ENCODE peak calls at places on chromosome 14, in six cellular contexts. E is T-cell; M is activated CD8-positive, alpha-beta T cell treated with anti-CD3 and anti-CD28 coated beads for 36 hours; Q is activated CD4-positive, alpha-beta memory T cell treated with anti-CD3 and anti-CD28 coated beads for 36 hours; H is MV-4-11; P is cardiac fibroblast. F is an unnamed sample.

GRCh38 chr14:72451081-72451972 is 442.6 kb downstream of the DPF3 start:
- DNase-seq in E (no peak), H (peak), Q (peak), P (no peak), M (peak), F (peak)

GRCh38 chr14:95516554-95517209 is at the start of gene SYNE3:
- DNase-seq in E (peak), H (no peak), Q (peak), P (no peak), M (peak), F (no peak)

GRCh38 chr14:68874746-68875155 is 81.9 kb upstream of the ZFP36L1 start:
- DNase-seq in Q (no peak), M (no peak), H (no peak), P (no peak), E (no peak), F (no peak)

GRCh38 chr14:59187802-59188460 is 536 bp upstream of the DAAM1 start:
- DNase-seq in M (peak), P (peak), Q (peak), H (no peak), E (peak), F (no peak)

GRCh38 chr14:44462372-44462771 is 44.7 kb downstream of the FSCB start:
- DNase-seq in M (no peak), P (no peak), H (no peak), Q (no peak), E (no peak), F (no peak)

GRCh38 chr14:23629831-23630396 is 6.2 kb upstream of the DHRS2 start:
- DNase-seq in P (no peak), H (no peak), E (no peak), M (no peak), Q (no peak), F (no peak)

GRCh38 chr14:77023001-77023996 is 5.2 kb downstream of the IRF2BPL start:
- DNase-seq in P (peak), E (no peak), M (peak), H (peak), Q (peak), F (no peak)

GRCh38 chr14:67485501-67486095 is 2.9 kb downstream of the TMEM229B start:
- DNase-seq in E (no peak), P (peak), M (no peak), H (peak), Q (no peak), F (no peak)

GRCh38 chr14:93113678-93114067 is 2.1 kb downstream of the ITPK1 start:
- DNase-seq in M (no peak), H (no peak), P (no peak), Q (no peak), E (no peak), F (no peak)

GRCh38 chr14:99548871-99549270 is 55.1 kb downstream of the CCDC85C start:
- DNase-seq in M (no peak), P (no peak), E (no peak), Q (no peak), H (no peak), F (no peak)

GRCh38 chr14:23352506-23353432 is at the start of gene SLC22A17:
- DNase-seq in M (peak), P (peak), E (peak), H (no peak), Q (peak), F (peak)

GRCh38 chr14:22370084-22370847 is 218.8 kb downstream of the DAD1 start:
- DNase-seq in M (no peak), Q (no peak), H (no peak), P (peak), E (no peak), F (no peak)

GRCh38 chr14:44626423-44626822 is 119.3 kb upstream of the FSCB start:
- DNase-seq in Q (no peak), M (no peak), E (no peak), P (no peak), H (no peak), F (no peak)

GRCh38 chr14:57389646-57390036 is 745 bp upstream of the NAA30 start:
- DNase-seq in Q (no peak), H (no peak), E (no peak), P (no peak), M (peak), F (no peak)

GRCh38 chr14:65936342-65936741 is 523.8 kb downstream of the FUT8 start:
- DNase-seq in Q (no peak), M (no peak), E (no peak), P (no peak), H (no peak), F (no peak)

GRCh38 chr14:99562848-99563748 is 40.9 kb downstream of the CCDC85C start:
- DNase-seq in H (no peak), M (no peak), Q (no peak), E (no peak), P (peak), F (no peak)

GRCh38 chr14:26187996-26188605 is 409.7 kb downstream of the NOVA1 start:
- DNase-seq in E (no peak), H (no peak), M (no peak), P (no peak), Q (no peak), F (no peak)

GRCh38 chr14:78902010-78902623 is 731.9 kb downstream of the NRXN3 start:
- DNase-seq in H (no peak), M (peak), E (no peak), Q (peak), P (peak), F (peak)

GRCh38 chr14:50944647-50945413 is 547 bp upstream of the PYGL start:
- DNase-seq in Q (peak), E (no peak), P (peak), M (peak), H (peak), F (no peak)

GRCh38 chr14:24367506-24368214 is at the start of gene NFATC4:
- DNase-seq in P (peak), H (no peak), E (no peak), Q (no peak), M (peak), F (peak)

GRCh38 chr14:100622234-100622633 is 35.0 kb upstream of the BEGAIN start:
- DNase-seq in H (peak), M (no peak), Q (no peak), P (no peak), E (no peak), F (no peak)

GRCh38 chr14:74582910-74583581 is 29.0 kb downstream of the LTBP2 start:
- DNase-seq in H (no peak), P (peak), M (no peak), E (no peak), Q (no peak), F (no peak)

GRCh38 chr14:100239200-100239839 is 376 bp downstream of the YY1 start:
- DNase-seq in M (peak), P (no peak), E (no peak), H (no peak), Q (peak), F (no peak)

GRCh38 chr14:72651081-72651480 is 242.8 kb downstream of the DPF3 start:
- DNase-seq in Q (no peak), H (no peak), M (no peak), E (no peak), P (peak), F (no peak)

GRCh38 chr14:23294734-23295561 is 7.7 kb downstream of the PPP1R3E start:
- DNase-seq in P (peak), Q (peak), H (peak), E (no peak), M (peak), F (peak)

GRCh38 chr14:68284834-68285233 is 465.3 kb downstream of the RAD51B start:
- DNase-seq in P (no peak), M (no peak), E (no peak), H (no peak), Q (no peak), F (no peak)

GRCh38 chr14:96847451-96847850 is 50.3 kb downstream of the VRK1 start:
- DNase-seq in P (no peak), M (no peak), E (no peak), Q (no peak), H (no peak), F (no peak)

GRCh38 chr14:34604990-34605389 is 25.0 kb downstream of the SNX6 start:
- DNase-seq in Q (no peak), E (no peak), P (peak), H (peak), M (no peak), F (no peak)

GRCh38 chr14:104688505-104688754 is 988 bp upstream of the INF2 start:
- DNase-seq in Q (no peak), P (no peak), M (no peak), E (no peak), H (no peak), F (no peak)